ENCODE peak calls at places on chromosomes 4 and X, in six cellular contexts. U, E, M, H, Z and D are unnamed samples.

GRCh38 chrX:46179748-46180147 is 365.5 kb downstream of the ZNF674 start:
- DNase-seq in H (no peak), E (no peak), Z (no peak), M (no peak), U (no peak), D (no peak)

GRCh38 chr4:150145090-150145949 is 67.1 kb downstream of the DCLK2 start:
- DNase-seq in M (no peak), E (no peak), Z (no peak), H (no peak), U (no peak), D (no peak)

GRCh38 chr4:25878676-25879075 is 15.9 kb upstream of the SEL1L3 start:
- DNase-seq in H (no peak), Z (no peak), M (peak; percentile 26), E (no peak), U (no peak), D (no peak)

GRCh38 chr4:186297013-186297645 is 31.1 kb downstream of the F11 start:
- DNase-seq in U (no peak), Z (no peak), H (no peak), E (peak; percentile 8), M (no peak), D (no peak)

GRCh38 chr4:158201310-158201709 is 9.0 kb upstream of the TMEM144 start:
- DNase-seq in Z (no peak), M (no peak), U (no peak), H (no peak), E (no peak), D (no peak)

GRCh38 chr4:76896731-76897521 is 1.0 kb downstream of the SOWAHB start:
- DNase-seq in U (peak; percentile 70), H (peak; percentile 54), Z (no peak), M (peak; percentile 58), E (peak; percentile 45), D (peak; percentile 88)

GRCh38 chr4:7421356-7422097 is 13.2 kb downstream of the PSAPL1 start:
- DNase-seq in U (peak; percentile 24), Z (no peak), H (peak; percentile 27), E (no peak), M (no peak), D (peak; percentile 15)

GRCh38 chr4:24137963-24138601 is 248.2 kb upstream of the PPARGC1A start:
- DNase-seq in H (no peak), U (peak; percentile 24), M (peak; percentile 73), E (peak; percentile 37), Z (no peak), D (no peak)

GRCh38 chr4:10066704-10067651 is 45.7 kb upstream of the SLC2A9 start:
- DNase-seq in U (no peak), H (no peak), Z (no peak), M (no peak), E (no peak), D (no peak)

GRCh38 chr4:149987330-149987751 is 90.9 kb upstream of the DCLK2 start:
- DNase-seq in E (no peak), H (no peak), U (no peak), Z (no peak), M (no peak), D (no peak)

GRCh38 chrX:132594129-132594528 is 105.3 kb upstream of the MBNL3 start:
- DNase-seq in M (no peak), U (no peak), H (no peak), Z (no peak), E (no peak), D (no peak)

GRCh38 chr4:156838761-156839160 is 132.8 kb downstream of the PDGFC start:
- DNase-seq in Z (no peak), E (no peak), U (no peak), M (no peak), H (no peak), D (no peak)

GRCh38 chr4:127103723-127104122 is 529.0 kb upstream of the INTU start:
- DNase-seq in E (no peak), U (no peak), H (no peak), Z (no peak), M (no peak), D (no peak)

GRCh38 chrX:1584237-1585011 is 7.0 kb upstream of the AKAP17A start:
- DNase-seq in M (no peak), E (no peak), H (no peak), Z (no peak), U (peak; percentile 15), D (peak; percentile 32)

GRCh38 chrX:18946157-18946556 is 37.8 kb downstream of the PHKA2 start:
- DNase-seq in H (no peak), U (no peak), E (no peak), M (no peak), Z (no peak), D (no peak)

GRCh38 chr4:104491396-104491821 is 3.3 kb downstream of the CXXC4 start:
- DNase-seq in U (peak; percentile 34), E (peak; percentile 36), M (peak; percentile 47), H (peak; percentile 52), Z (no peak), D (peak; percentile 91)

GRCh38 chrX:110003167-110004156 is 548 bp downstream of the TMEM164 start:
- DNase-seq in Z (no peak), U (peak; percentile 39), E (peak; percentile 5), H (no peak), M (peak; percentile 20), D (peak; percentile 28)

GRCh38 chr4:137300776-137301175 is 231.5 kb downstream of the PCDH18 start:
- DNase-seq in Z (no peak), H (no peak), E (no peak), U (no peak), M (no peak), D (no peak)

GRCh38 chrX:103797691-103798090 is 21.1 kb downstream of the PLP1 start:
- DNase-seq in Z (no peak), U (no peak), H (no peak), E (no peak), M (no peak), D (no peak)

GRCh38 chrX:1074172-1074571 is 138.3 kb downstream of the CRLF2 start:
- DNase-seq in M (no peak), H (no peak), U (no peak), Z (no peak), E (no peak), D (no peak)

GRCh38 chr4:124202106-124202505 is 510.4 kb downstream of the ANKRD50 start:
- DNase-seq in U (no peak), M (no peak), Z (no peak), E (no peak), H (no peak), D (no peak)

GRCh38 chr4:124203613-124204284 is 508.8 kb downstream of the ANKRD50 start:
- DNase-seq in U (no peak), M (no peak), E (no peak), Z (no peak), H (no peak), D (no peak)

GRCh38 chr4:124206779-124207605 is 505.5 kb downstream of the ANKRD50 start:
- DNase-seq in Z (no peak), M (no peak), U (no peak), E (no peak), H (peak; percentile 51), D (no peak)
- TF ChIP-seq POLR2AphosphoS5 in Z (no peak), M (no peak), U (no peak), E (no peak), H (no peak), D (no peak)

DNA sequence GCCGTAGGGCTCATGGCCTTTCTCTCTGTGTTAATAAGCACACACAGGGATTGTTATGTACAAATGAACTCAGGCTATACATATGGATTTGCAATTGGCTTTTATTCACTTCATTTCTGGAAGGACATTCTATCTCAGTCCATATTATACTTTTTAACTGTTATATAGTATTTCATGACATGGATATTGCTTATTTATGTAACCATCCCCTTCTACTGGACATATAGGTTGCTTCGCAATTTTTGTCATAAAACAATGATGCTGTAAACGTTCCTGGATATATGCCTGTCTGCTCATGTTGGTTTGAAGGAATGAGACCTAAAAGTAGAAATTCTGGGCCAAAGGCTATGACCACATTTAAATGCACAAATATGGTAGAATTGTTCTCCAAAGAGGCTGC is 158.1 kb downstream of the BCOR start:
- DNase-seq in E (no peak), U (no peak), M (no peak), H (no peak), Z (no peak), D (no peak)
- H3K4me1 ChIP-seq in E (no peaks in the 10 kb centered on the region), U (no peaks in the 10 kb centered on the region), M (no peaks in the 10 kb centered on the region), H (no peaks in the 10 kb centered on the region), Z (peaks cover 12% of the 10 kb centered on the region), D (peaks cover 6% of the 10 kb centered on the region)

GRCh38 chrX:120021927-120022326 is 55.6 kb downstream of the RHOXF2B start:
- DNase-seq in U (no peak), M (no peak), Z (no peak), E (no peak), H (no peak), D (no peak)

GRCh38 chrX:120020305-120020704 is 57.2 kb downstream of the RHOXF2B start:
- DNase-seq in M (no peak), Z (no peak), E (no peak), U (no peak), H (no peak), D (no peak)

GRCh38 chrX:120014354-120015129 is 62.9 kb downstream of the RHOXF2B start:
- DNase-seq in E (no peak), M (no peak), Z (no peak), U (no peak), H (no peak), D (no peak)

GRCh38 chrX:120015145-120016067 is 62.1 kb downstream of the RHOXF2B start:
- DNase-seq in Z (no peak), M (no peak), U (no peak), E (no peak), H (no peak), D (peak; percentile 35)

DNA sequence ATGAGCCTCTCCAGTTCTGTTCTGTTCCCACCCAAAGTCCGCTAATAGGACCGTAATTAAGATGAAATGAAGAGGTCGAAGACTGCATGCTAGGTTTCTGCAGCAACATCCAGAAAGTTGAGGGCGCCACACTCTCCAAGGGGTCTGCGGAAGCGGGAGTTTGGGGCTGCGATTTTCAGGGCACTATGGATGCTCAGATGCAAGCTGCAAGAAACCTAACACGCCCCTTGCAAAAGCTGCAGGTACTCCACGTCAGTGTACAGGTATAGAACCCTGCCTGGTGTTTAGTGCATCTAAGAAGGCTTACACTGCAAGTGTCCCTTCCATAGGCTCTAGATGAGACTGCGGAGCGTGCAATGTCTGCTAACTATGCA is 61.4 kb downstream of the RHOXF2B start:
- DNase-seq in E (no peak), Z (no peak), U (no peak), H (no peak), M (no peak), D (no peak)
- H3K4me3 ChIP-seq in E (no peak overlapping the region), Z (no peak overlapping the region), U (no peak overlapping the region), H (no peak overlapping the region), M (no peak overlapping the region), D (peak overlapping the region; percentile 42)

DNA sequence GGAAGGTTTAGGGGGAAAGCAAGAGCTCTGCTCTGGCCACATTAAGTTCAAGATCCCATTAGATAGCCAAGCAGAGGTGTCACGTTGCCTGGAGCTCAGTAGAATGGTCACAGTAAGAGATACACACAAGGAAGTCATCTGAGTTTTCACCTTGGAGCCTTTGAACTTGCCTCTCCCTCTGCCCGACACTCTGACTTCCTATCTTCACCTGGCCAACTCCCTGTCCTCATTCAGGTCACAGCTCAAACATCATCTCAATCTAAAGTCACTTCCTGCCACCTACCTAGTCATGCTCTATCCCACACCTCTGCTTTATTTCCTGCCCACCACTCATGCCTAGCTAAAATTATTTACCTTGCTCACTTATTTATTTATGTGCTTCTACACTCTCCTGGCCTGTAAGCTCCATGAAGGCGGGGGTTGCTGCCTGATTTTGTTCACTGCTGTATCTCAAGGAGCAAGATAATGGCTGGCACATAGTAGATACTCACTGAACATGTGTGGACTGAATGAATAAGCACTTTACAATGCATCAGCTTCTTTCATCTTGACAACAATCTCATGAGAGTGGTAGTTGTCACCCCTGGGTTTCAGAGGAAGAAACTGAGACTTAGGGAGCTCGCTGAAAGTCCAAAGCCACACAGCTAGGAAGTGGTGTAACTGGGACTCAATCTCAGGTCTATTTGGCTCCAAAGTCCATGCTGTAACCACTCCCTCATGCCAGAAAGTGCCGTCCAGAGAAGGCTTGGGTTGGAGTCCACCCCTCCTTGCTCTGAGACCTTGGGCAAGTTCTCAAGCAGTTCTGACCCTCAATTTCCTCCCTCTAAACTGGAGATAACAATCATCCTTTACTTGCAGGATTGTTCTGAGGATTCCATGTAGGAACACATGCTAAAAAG is 40.3 kb downstream of the EFNB1 start:
- DNase-seq in H (no peak), E (no peak), M (peak; percentile 56), Z (no peak), U (peak; percentile 39), D (no peak)
- TF ChIP-seq POLR2AphosphoS5 in H (no peak), E (no peak), M (peak; percentile 29), Z (no peak), U (no peak), D (no peak)